ENCODE peak calls at places on chromosomes 13 and 19, in six cellular contexts. L is gastrocnemius medialis, C is OCI-LY7, N is left ventricle myocardium inferior, J is lower lobe of right lung, A is heart right ventricle. S is an unnamed sample. For H3K4me1, the result is how much of the 10 kb centered on the place peaks cover.

GRCh38 chr13:51330741-51331140 is 8.8 kb upstream of the SERPINE3 start:
- DNase-seq in J (no peak), N (no peak), A (no peak), C (no peak), L (no peak), S (no peak)

GRCh38 chr13:34044660-34045080 is 226.7 kb downstream of the RFC3 start:
- DNase-seq in A (no peak), N (no peak), L (no peak), C (no peak), J (no peak), S (no peak)

GRCh38 chr19:31350693-31351211 is 1.5 kb upstream of the TSHZ3 start:
- DNase-seq in A (peak), L (no peak), N (peak), J (peak), C (no peak), S (no peak)

GRCh38 chr13:26482451-26483197 is 74.9 kb upstream of the WASF3 start:
- DNase-seq in N (no peak), L (no peak), J (no peak), A (peak), C (peak), S (peak)

GRCh38 chr19:51372649-51373504 is at the start of gene NKG7:
- DNase-seq in C (peak), N (no peak), L (no peak), A (no peak), J (no peak), S (no peak)

GRCh38 chr13:48904668-48905290 is 70.9 kb upstream of the FNDC3A start:
- DNase-seq in C (no peak), N (no peak), J (no peak), L (no peak), A (no peak), S (no peak)

GRCh38 chr13:33761744-33762143 is 56.2 kb upstream of the RFC3 start:
- DNase-seq in C (peak), L (no peak), A (no peak), N (no peak), J (no peak), S (no peak)

GRCh38 chr19:517721-518136 is 10.4 kb downstream of the TPGS1 start:
- DNase-seq in N (no peak), L (no peak), A (no peak), C (no peak), J (no peak), S (no peak)

GRCh38 chr19:40190891-40191835 is at the start of gene MAP3K10:
- DNase-seq in J (peak), C (peak), N (peak), L (peak), A (peak), S (peak)

GRCh38 chr13:114073881-114074551 is 58.4 kb downstream of the RASA3 start:
- DNase-seq in C (no peak), J (no peak), L (no peak), N (no peak), A (no peak), S (no peak)

GRCh38 chr13:107347641-107348369 is 779.9 kb upstream of the ARGLU1 start:
- DNase-seq in C (no peak), L (no peak), J (no peak), N (no peak), A (no peak), S (no peak)

GRCh38 chr13:69324109-69324886 is 783.3 kb upstream of the ATXN8OS start:
- DNase-seq in N (no peak), J (no peak), C (peak), A (no peak), L (no peak), S (no peak)

GRCh38 chr13:38384171-38384570 is 34.5 kb downstream of the UFM1 start:
- DNase-seq in J (no peak), A (no peak), N (no peak), L (no peak), C (no peak), S (no peak)
- H3K27ac ChIP-seq in J (no peak), A (no peak), N (no peak), L (no peak), C (no peak), S (no peak)

GRCh38 chr19:3983936-3984583 is 1.2 kb downstream of the EEF2 start:
- DNase-seq in J (peak), A (no peak), C (peak), L (no peak), N (no peak), S (no peak)
- H3K4me1 ChIP-seq in J (half or more), A (under half), C (under half), L (under half), N (half or more), S (under half)

DNA sequence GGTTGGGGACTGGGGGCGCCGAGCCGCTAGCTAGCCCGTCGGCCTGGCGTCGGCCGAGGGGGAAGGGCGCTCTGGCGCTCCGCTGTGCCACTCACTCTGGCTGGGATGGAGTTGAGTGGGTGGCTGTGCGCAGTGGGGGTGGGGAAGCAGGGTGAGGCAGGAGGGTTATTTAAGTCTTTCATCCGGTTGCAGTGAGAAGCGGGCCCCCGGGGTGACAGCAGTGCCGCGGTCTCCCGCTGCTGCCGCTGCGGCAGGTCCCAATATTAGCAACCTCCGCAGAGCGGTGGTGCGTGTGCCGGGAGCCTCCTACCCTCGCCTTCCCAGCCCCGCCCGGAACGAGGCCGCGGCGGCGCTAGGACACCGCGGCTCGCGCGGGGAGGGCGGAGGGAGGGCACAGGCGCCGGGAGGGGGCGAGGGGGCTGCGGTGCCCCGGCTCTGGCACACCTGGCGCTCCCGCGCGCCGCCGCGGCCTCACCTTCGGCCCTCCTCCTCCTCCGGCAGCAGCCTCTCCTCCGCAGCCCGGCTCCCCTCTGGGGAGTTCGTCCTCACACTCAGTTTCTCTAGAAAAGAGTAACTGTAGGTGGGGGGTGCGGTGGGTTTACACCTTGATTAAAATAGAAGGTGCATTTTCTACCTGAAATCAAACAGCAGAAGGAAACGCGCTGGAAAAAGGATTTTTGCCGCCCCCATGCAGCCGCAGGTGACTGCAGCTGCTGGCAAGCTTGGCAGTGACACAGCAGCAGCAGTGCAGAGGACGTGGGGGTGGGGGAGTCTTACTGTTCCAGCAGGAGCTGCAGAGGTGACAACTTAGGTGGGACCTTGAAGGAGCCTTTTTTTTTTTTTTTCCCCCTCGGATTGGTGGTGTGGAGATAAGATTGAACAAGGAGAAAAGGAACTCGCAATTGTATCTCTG is 4.5 kb downstream of the FGF9 start:
- DNase-seq in N (peak), J (peak), L (no peak), C (peak), A (peak), S (no peak)
- H3K4me3 ChIP-seq in N (peak), J (peak), L (peak), C (peak), A (peak), S (peak)

GRCh38 chr19:44646049-44646416 is 2.3 kb downstream of the PVR start:
- DNase-seq in J (no peak), L (no peak), N (no peak), C (no peak), A (no peak), S (no peak)

GRCh38 chr19:44645407-44646048 is 1.8 kb downstream of the PVR start:
- DNase-seq in C (no peak), L (no peak), A (no peak), N (no peak), J (peak), S (no peak)

GRCh38 chr19:44649578-44650145 is 6.0 kb downstream of the PVR start:
- DNase-seq in C (no peak), J (peak), L (no peak), N (no peak), A (no peak), S (no peak)

GRCh38 chr19:44648536-44649370 is 5.0 kb downstream of the PVR start:
- DNase-seq in A (peak), C (no peak), N (peak), J (peak), L (peak), S (no peak)

GRCh38 chr19:44647144-44647543 is 3.4 kb downstream of the PVR start:
- DNase-seq in L (peak), C (no peak), N (no peak), J (peak), A (no peak), S (no peak)
- H3K27ac ChIP-seq in L (peak), C (no peak), N (peak), J (no peak), A (peak), S (no peak)

GRCh38 chr19:17240062-17240854 is 5.5 kb downstream of the NR2F6 start:
- DNase-seq in A (no peak), L (no peak), N (no peak), C (no peak), J (no peak), S (no peak)

GRCh38 chr19:17243340-17243853 is 2.3 kb downstream of the NR2F6 start:
- DNase-seq in L (no peak), C (no peak), J (no peak), A (no peak), N (no peak), S (no peak)

GRCh38 chr19:17242431-17243208 is 3.1 kb downstream of the NR2F6 start:
- DNase-seq in L (no peak), N (no peak), C (peak), A (no peak), J (no peak), S (no peak)

GRCh38 chr19:17237747-17238706 is 7.7 kb downstream of the NR2F6 start:
- DNase-seq in C (no peak), A (no peak), J (no peak), N (no peak), L (no peak), S (no peak)

GRCh38 chr19:17240855-17241399 is 4.8 kb downstream of the NR2F6 start:
- DNase-seq in J (no peak), N (no peak), A (no peak), L (no peak), C (no peak), S (no peak)
- H3K4me1 ChIP-seq in J (half or more), N (half or more), A (under half), L (under half), C (under half), S (under half)

GRCh38 chr19:34773555-34773864 is 495 bp upstream of the ZNF599 start:
- DNase-seq in A (no peak), L (no peak), N (no peak), C (no peak), J (no peak), S (no peak)
- H3K4me3 ChIP-seq in A (peak), L (peak), N (peak), C (peak), J (peak), S (peak)

S was measured in thoracic aorta.